ENCODE peak calls at places on chromosomes 16 and 17, in five cellular contexts. L, T, D, E and G are unnamed samples.

GRCh38 chr17:41734139-41734948 is at the start of gene HAP1:
- DNase-seq in E (peak), L (no peak), T (peak), D (peak), G (peak)

GRCh38 chr16:22652463-22652845 is 141.8 kb downstream of the NPIPB5 start:
- DNase-seq in E (no peak), D (no peak), L (no peak), T (no peak), G (no peak)

GRCh38 chr16:58062821-58063220 is 37.3 kb downstream of the MMP15 start:
- DNase-seq in D (no peak), E (no peak), L (no peak), T (no peak), G (no peak)

GRCh38 chr17:82974136-82974952 is 105.1 kb upstream of the METRNL start:
- DNase-seq in L (no peak), T (no peak), E (no peak), D (no peak), G (no peak)

GRCh38 chr17:48637323-48638260 is 11.4 kb upstream of the HOXB9 start:
- DNase-seq in E (no peak), D (peak), L (no peak), T (peak), G (no peak)

GRCh38 chr16:28212532-28212873 is 738 bp upstream of the XPO6 start:
- DNase-seq in L (peak), E (peak), D (no peak), T (peak), G (no peak)

GRCh38 chr17:47732399-47733046 is 513 bp upstream of the TBX21 start:
- DNase-seq in E (no peak), L (no peak), T (no peak), D (peak), G (no peak)

GRCh38 chr16:85757341-85757822 is 6.5 kb upstream of the C16orf74 start:
- DNase-seq in L (no peak), E (no peak), T (peak), D (no peak), G (no peak)

GRCh38 chr17:63911657-63912100 is 621 bp upstream of the CSHL1 start:
- DNase-seq in T (peak), E (peak), D (peak), L (peak), G (peak)

GRCh38 chr16:28304214-28304613 is 11.9 kb downstream of the SBK1 start:
- DNase-seq in E (peak), T (peak), L (no peak), D (peak), G (peak)

GRCh38 chr16:88706288-88706964 is at the start of the genes CTU2 and RNF166:
- DNase-seq in L (peak), T (peak), E (peak), D (peak), G (peak)

GRCh38 chr16:55184052-55184451 is 140.0 kb upstream of the IRX6 start:
- DNase-seq in E (no peak), D (peak), T (no peak), L (no peak), G (peak)

GRCh38 chr17:2563061-2563460 is 30.4 kb upstream of the PAFAH1B1 start:
- DNase-seq in L (no peak), E (no peak), D (no peak), T (no peak), G (peak)

GRCh38 chr17:82242977-82243647 is 14.3 kb downstream of the SLC16A3 start:
- DNase-seq in D (no peak), L (no peak), T (peak), E (peak), G (no peak)

GRCh38 chr16:8204769-8205168 is 385.5 kb downstream of the TMEM114 start:
- DNase-seq in T (no peak), D (no peak), L (no peak), E (no peak), G (no peak)

GRCh38 chr17:82806645-82807044 is 33.2 kb downstream of the ZNF750 start:
- DNase-seq in T (no peak), D (no peak), E (no peak), L (no peak), G (no peak)

GRCh38 chr16:11200523-11201063 is 55.4 kb downstream of the SOCS1 start:
- DNase-seq in D (no peak), T (no peak), E (no peak), L (no peak), G (peak)

GRCh38 chr17:28385037-28385797 is 13.7 kb downstream of the SARM1 start:
- DNase-seq in E (peak), L (no peak), D (peak), T (no peak), G (peak)

GRCh38 chr16:87897563-87898505 is 28.5 kb upstream of the SLC7A5 start:
- DNase-seq in D (no peak), L (no peak), T (no peak), E (no peak), G (no peak)

GRCh38 chr17:57539528-57540301 is 205.4 kb downstream of the CCDC182 start:
- DNase-seq in L (no peak), T (no peak), E (no peak), D (no peak), G (no peak)

GRCh38 chr17:57536789-57537523 is 208.1 kb downstream of the CCDC182 start:
- DNase-seq in L (no peak), D (no peak), E (no peak), T (no peak), G (no peak)

GRCh38 chr17:57538730-57539456 is 206.2 kb downstream of the CCDC182 start:
- DNase-seq in T (no peak), L (no peak), D (no peak), E (no peak), G (no peak)

GRCh38 chr17:57536289-57536688 is 208.8 kb downstream of the CCDC182 start:
- DNase-seq in T (no peak), L (no peak), E (no peak), D (no peak), G (no peak)

DNA sequence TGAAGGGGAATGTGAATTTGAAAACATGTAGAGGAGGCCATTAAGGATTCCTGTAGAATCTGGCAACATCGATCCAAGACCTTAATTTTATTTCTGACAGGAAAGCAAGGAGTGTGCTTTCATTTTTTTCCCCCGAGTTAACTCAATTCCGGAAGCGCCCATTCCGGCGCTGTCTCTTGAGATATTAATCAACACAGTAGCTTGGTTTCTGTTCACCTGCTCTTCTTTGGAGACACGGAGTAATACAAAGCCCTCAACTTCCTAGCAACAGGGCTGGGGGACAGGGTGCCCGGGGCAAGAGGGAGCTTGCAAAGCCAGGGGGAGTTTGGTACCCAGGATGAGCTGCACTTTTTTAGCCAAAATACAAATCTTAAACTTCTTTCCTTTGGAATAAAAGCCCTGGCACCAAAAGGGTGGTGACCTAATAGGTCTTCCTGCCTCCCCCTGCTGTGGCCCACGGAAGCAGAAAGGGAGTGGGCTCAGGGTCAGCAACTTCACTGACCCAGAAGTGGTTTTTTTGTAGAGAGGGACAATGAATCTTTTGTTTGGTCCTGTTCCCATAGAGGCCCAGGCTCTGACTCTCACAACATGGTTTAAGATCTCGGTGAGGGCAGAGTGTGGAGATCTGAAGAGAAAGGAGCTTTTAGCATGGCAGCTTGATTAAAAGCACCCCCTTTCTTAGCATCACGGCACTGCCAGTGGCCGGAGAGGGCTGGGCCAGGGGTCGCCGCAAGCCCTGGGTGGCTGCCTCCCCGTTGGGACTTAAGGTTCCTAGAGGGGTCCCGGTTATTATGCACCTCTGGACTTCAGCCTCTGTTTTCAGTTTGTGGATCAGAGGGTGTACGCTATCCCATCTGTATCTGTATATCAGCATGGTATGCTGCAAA is 207.3 kb downstream of the CCDC182 start:
- DNase-seq in E (no peak), T (no peak), D (no peak), L (no peak), G (peak)
- TF ChIP-seq EZH2phosphoT487 in E (no peak), T (no peak), D (no peak), L (no peak), G (peak)

GRCh38 chr16:50909831-50910697 is 168.2 kb downstream of the CYLD start:
- DNase-seq in E (no peak), T (no peak), L (no peak), D (no peak), G (no peak)
- H3K27ac ChIP-seq in E (no peak), T (no peak), L (no peak), D (no peak), G (no peak)

GRCh38 chr17:57006040-57006439 is 28.1 kb downstream of the SCPEP1 start:
- DNase-seq in D (no peak), T (no peak), L (no peak), E (no peak), G (no peak)

GRCh38 chr17:57002904-57003303 is 25.0 kb downstream of the SCPEP1 start:
- DNase-seq in D (no peak), E (no peak), T (no peak), L (no peak), G (no peak)

GRCh38 chr17:56997313-56997712 is 19.4 kb downstream of the SCPEP1 start:
- DNase-seq in D (no peak), T (no peak), L (no peak), E (no peak), G (no peak)

GRCh38 chr17:57004944-57005579 is 27.1 kb downstream of the SCPEP1 start:
- DNase-seq in E (no peak), D (peak), T (no peak), L (no peak), G (peak)

GRCh38 chr17:57001541-57001940 is 23.6 kb downstream of the SCPEP1 start:
- DNase-seq in T (no peak), D (peak), L (no peak), E (no peak), G (no peak)
- H3K4me2 ChIP-seq in T (no peak), D (no peak), L (no peak), E (no peak), G (no peak)

GRCh38 chr17:60352569-60352968 is 39.4 kb downstream of the USP32 start:
- DNase-seq in E (no peak), T (no peak), L (no peak), D (no peak), G (no peak)
- TF ChIP-seq EZH2phosphoT487 in E (no peak), T (no peak), L (no peak), D (no peak), G (no peak)

DNA sequence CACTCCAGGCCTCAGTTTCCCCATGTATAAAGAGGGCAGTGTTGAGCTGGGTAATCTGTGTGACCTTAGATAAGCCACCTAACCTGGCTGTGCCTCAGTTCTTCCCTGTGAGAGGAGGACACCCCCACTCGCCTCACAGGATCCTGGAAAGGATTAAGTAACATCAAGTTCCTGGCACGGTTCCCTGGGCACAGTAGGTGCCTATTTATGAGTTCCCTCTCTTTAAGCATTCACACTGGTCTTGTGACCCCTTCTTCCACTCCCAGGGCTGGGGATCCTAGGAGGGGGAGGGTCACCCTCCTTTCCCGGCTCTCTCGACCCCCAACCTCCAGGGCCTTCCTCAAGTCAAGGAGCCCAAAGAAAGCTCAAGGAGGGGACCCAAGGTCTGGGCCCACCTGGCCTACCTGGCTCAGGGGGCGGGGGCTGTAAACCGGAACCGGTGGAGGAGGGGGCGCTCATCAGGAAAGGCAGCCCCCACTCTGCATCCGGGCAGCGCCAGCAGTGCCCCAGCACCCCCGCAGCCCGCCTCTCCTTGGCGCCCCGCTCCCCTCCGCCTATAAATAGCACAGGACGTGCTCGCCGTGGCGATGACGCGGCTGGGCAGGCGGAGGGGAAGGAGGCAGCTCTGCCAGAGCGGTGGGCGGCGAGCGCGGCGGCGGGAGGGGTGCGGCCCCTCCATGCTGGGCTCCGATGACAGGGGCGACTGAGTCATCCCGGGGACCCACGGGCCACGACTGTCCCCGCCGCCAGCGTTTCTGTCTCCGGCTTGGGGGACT is 9.4 kb downstream of the RPL19 start:
- DNase-seq in T (peak), L (no peak), D (peak), E (peak), G (peak)
- H3K27ac ChIP-seq in T (no peak), L (no peak), D (no peak), E (no peak), G (no peak)

GRCh38 chr17:77207689-77208216 is 67.0 kb downstream of the SEC14L1 start:
- DNase-seq in D (no peak), L (no peak), T (no peak), E (no peak), G (no peak)

GRCh38 chr17:77206557-77206956 is 65.8 kb downstream of the SEC14L1 start:
- DNase-seq in D (no peak), L (no peak), E (no peak), T (peak), G (no peak)

GRCh38 chr17:77209330-77209748 is 68.6 kb downstream of the SEC14L1 start:
- DNase-seq in D (no peak), E (no peak), L (no peak), T (no peak), G (no peak)

GRCh38 chr17:77208856-77209255 is 68.1 kb downstream of the SEC14L1 start:
- DNase-seq in L (no peak), D (no peak), E (no peak), T (peak), G (no peak)

GRCh38 chr17:77208217-77208808 is 67.5 kb downstream of the SEC14L1 start:
- DNase-seq in L (no peak), E (peak), T (peak), D (peak), G (peak)
- H3K4me2 ChIP-seq in L (no peak), E (peak), T (no peak), D (no peak), G (no peak)

DNA sequence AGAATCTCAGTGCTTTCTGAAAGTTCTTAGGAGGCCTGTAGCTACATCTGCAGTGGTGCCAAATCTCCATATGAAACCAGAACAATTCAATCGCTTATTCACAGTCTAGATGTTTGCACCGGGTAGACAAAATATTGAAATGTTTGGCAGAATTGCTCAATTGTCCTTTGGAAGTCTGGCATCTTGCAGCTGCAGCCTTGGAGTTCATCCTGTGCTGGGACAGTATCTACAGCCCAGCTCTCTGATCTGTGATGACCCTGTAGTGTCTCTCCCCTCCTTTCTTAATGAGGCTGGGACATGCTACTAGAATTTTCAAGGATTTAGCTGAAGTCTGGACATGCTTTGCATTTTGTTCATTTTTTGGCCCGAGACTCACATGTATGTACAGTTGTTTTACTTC is 209.7 kb downstream of the MAP2K4 start:
- DNase-seq in T (peak), D (no peak), E (no peak), L (no peak), G (no peak)
- TF ChIP-seq EZH2phosphoT487 in T (no peak), D (no peak), E (no peak), L (no peak), G (no peak)

DNA sequence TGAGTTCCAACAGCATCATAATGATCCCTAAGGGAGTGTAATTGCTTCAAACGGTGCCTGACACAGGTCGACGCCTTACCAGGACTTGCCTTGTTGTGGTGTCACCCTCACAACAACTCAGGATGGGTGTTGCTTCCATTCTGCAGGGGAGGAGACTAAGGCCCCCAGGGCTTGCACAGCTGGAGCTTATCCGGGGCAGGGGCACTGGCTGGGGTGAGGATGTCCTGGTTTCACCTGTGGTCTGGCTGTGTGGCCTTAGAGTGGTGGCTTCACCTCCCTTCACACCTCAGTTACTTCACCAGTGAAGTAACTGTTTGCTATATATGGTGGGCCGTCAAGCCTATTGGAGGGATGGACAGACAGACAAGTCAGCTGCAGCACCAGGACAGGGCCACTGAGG is 23.3 kb downstream of the LLGL2 start:
- DNase-seq in D (no peak), L (no peak), T (no peak), E (no peak), G (no peak)
- H3K27ac ChIP-seq in D (no peak), L (peak), T (no peak), E (peak), G (no peak)

DNA sequence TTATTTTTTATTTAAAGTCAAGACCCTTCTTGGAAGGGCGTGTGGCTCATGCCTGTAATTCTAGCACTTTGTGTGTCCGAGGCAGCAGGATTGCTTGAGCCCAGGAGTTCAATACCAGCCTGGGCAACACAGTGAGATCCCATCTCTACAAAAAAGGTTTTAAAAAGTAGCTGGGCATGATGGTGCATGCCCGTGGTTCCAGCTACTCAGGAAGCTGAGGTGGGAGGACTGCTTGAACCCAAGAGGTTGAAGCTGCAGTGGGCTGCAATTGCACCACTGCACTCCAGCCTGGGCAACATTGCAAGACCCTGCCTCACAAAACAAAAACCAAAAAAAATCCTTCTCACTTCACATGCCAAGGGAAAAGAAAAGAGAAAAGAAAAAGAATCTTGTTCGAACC is 29.6 kb downstream of the MINK1 start:
- DNase-seq in D (no peak), E (no peak), T (no peak), L (no peak), G (no peak)
- H3K4me2 ChIP-seq in D (no peak), E (no peak), T (no peak), L (no peak), G (no peak)

GRCh38 chr17:65910836-65911235 is 281.1 kb downstream of the CEP112 start:
- DNase-seq in T (no peak), D (no peak), L (no peak), E (no peak), G (no peak)

GRCh38 chr17:65917560-65917959 is 274.4 kb downstream of the CEP112 start:
- DNase-seq in E (no peak), L (no peak), D (no peak), T (no peak), G (no peak)

GRCh38 chr17:65918450-65918849 is 273.5 kb downstream of the CEP112 start:
- DNase-seq in L (no peak), T (no peak), D (no peak), E (no peak), G (no peak)

GRCh38 chr17:65916425-65916824 is 275.5 kb downstream of the CEP112 start:
- DNase-seq in E (no peak), D (no peak), T (no peak), L (no peak), G (no peak)

GRCh38 chr17:65914784-65915342 is 277.1 kb downstream of the CEP112 start:
- DNase-seq in E (no peak), L (no peak), D (no peak), T (no peak), G (no peak)
- TF ChIP-seq EZH2phosphoT487 in E (no peak), L (no peak), D (no peak), T (no peak), G (no peak)